ENCODE peak calls at places on chromosomes 1 and 21, in four cellular contexts. X is NCI-H2029 treated with DMSO at 0.1 percent for 48 hours; G is left ventricle myocardium superior; J is activated CD8-positive, alpha-beta memory T cell treated with anti-CD3 and anti-CD28 coated beads for 1 hour. F is an unnamed sample.
A peak's percentile ranks its signal among the peaks of the same experiment; 100 is the strongest.

GRCh38 chr1:209756608-209757445 is 974 bp downstream of the TRAF3IP3 start:
- DNase-seq in G (no peak), J (no peak), X (no peak), F (no peak)

GRCh38 chr1:178189814-178190213 is 95.9 kb downstream of the RASAL2 start:
- DNase-seq in J (no peak), G (no peak), X (no peak), F (no peak)

GRCh38 chr21:31798842-31799691 is 67.1 kb upstream of the SCAF4 start:
- DNase-seq in G (no peak), X (peak; percentile 20), J (no peak), F (no peak)

GRCh38 chr1:43358121-43358745 is 548 bp upstream of the CDC20 start:
- DNase-seq in X (peak; percentile 60), J (no peak), G (no peak), F (no peak)

GRCh38 chr1:93608188-93609109 is 73.2 kb downstream of the BCAR3 start:
- DNase-seq in J (no peak), G (peak; percentile 42), X (no peak), F (no peak)

GRCh38 chr1:3542635-3543034 is 68.7 kb downstream of the MEGF6 start:
- DNase-seq in X (no peak), G (no peak), J (no peak), F (no peak)

GRCh38 chr1:235035928-235036327 is 92.7 kb downstream of the TOMM20 start:
- DNase-seq in G (no peak), J (no peak), X (no peak), F (no peak)

GRCh38 chr1:225626698-225627097 is 26.2 kb downstream of the ENAH start:
- DNase-seq in G (no peak), J (no peak), X (no peak), F (no peak)

GRCh38 chr1:178143730-178144343 is 49.9 kb downstream of the RASAL2 start:
- DNase-seq in X (no peak), J (no peak), G (no peak), F (no peak)

GRCh38 chr1:202343652-202344349 is 2.1 kb upstream of the UBE2T start:
- DNase-seq in X (peak; percentile 63), G (no peak), J (no peak), F (no peak)

GRCh38 chr1:50371749-50372148 is 51.5 kb downstream of the DMRTA2 start:
- DNase-seq in J (no peak), X (no peak), G (no peak), F (no peak)

GRCh38 chr1:239947789-239948188 is 143.9 kb upstream of the FMN2 start:
- DNase-seq in G (no peak), J (no peak), X (no peak), F (no peak)

GRCh38 chr21:32174819-32175218 is 104.0 kb downstream of the MIS18A start:
- DNase-seq in X (no peak), J (no peak), G (no peak), F (no peak)

GRCh38 chr1:155776414-155776813 is 80.6 kb downstream of the GON4L start:
- DNase-seq in J (no peak), G (no peak), X (no peak), F (no peak)

GRCh38 chr21:36630485-36631206 is 68.3 kb upstream of the SIM2 start:
- DNase-seq in G (peak; percentile 58), J (peak; percentile 48), X (peak; percentile 31), F (peak; percentile 50)

GRCh38 chr1:217354900-217355299 is 276.0 kb downstream of the GPATCH2 start:
- DNase-seq in X (no peak), G (no peak), J (no peak), F (no peak)

GRCh38 chr1:56819393-56819899 is at the start of gene FYB2:
- DNase-seq in X (peak; percentile 73), J (no peak), G (peak; percentile 52), F (peak; percentile 48)

GRCh38 chr1:239219679-239220078 is 166.7 kb upstream of the CHRM3 start:
- DNase-seq in J (no peak), X (no peak), G (no peak), F (no peak)

GRCh38 chr1:170634293-170634692 is 29.6 kb upstream of the PRRX1 start:
- DNase-seq in J (no peak), X (no peak), G (no peak), F (no peak)

GRCh38 chr1:167447521-167448136 is 70.7 kb downstream of the CD247 start:
- DNase-seq in G (no peak), X (no peak), J (no peak), F (peak; percentile 51)

GRCh38 chr1:116571215-116571919 is 541 bp upstream of the CD58 start:
- DNase-seq in G (peak; percentile 48), X (no peak), J (no peak), F (no peak)

GRCh38 chr21:14403681-14404318 is 20.9 kb upstream of the HSPA13 start:
- DNase-seq in X (peak; percentile 13), J (no peak), G (no peak), F (no peak)

GRCh38 chr1:67285780-67286488 is 21.7 kb upstream of the IL12RB2 start:
- DNase-seq in X (no peak), J (no peak), G (no peak), F (no peak)

GRCh38 chr1:109621402-109622101 is 1.9 kb downstream of the AMPD2 start:
- DNase-seq in X (no peak), G (no peak), J (no peak), F (no peak)

GRCh38 chr1:109805486-109806180 is 41.9 kb upstream of the EPS8L3 start:
- DNase-seq in X (peak; percentile 31), J (no peak), G (no peak), F (no peak)

GRCh38 chr1:165434264-165434663 is 10.7 kb downstream of the RXRG start:
- DNase-seq in G (no peak), J (no peak), X (no peak), F (no peak)

GRCh38 chr1:52296345-52296744 is 69.7 kb downstream of the CC2D1B start:
- DNase-seq in X (peak; percentile 91), J (no peak), G (no peak), F (no peak)

GRCh38 chr21:39559511-39559910 is 53.2 kb upstream of the B3GALT5 start:
- DNase-seq in X (no peak), J (no peak), G (no peak), F (no peak)

GRCh38 chr21:44975720-44976555 is 36.1 kb downstream of the SLX9 start:
- DNase-seq in J (no peak), G (no peak), X (no peak), F (no peak)

GRCh38 chr1:98458514-98459259 is 202.8 kb upstream of the SNX7 start:
- DNase-seq in G (no peak), J (no peak), X (no peak), F (no peak)

GRCh38 chr1:29360768-29361167 is 124.4 kb downstream of the PTPRU start:
- DNase-seq in X (no peak), G (no peak), J (no peak), F (no peak)

GRCh38 chr21:45427331-45428271 is 22.6 kb downstream of the COL18A1 start:
- DNase-seq in J (no peak), G (peak; percentile 63), X (no peak), F (no peak)

GRCh38 chr1:165442653-165443052 is 2.3 kb downstream of the RXRG start:
- DNase-seq in J (no peak), X (no peak), G (no peak), F (no peak)